ENCODE peak calls at places on chromosomes 5 and 9, in seven cellular contexts. I is dorsolateral prefrontal cortex, A is GM20000, M is psoas muscle, L is GM06990, S is A549, X is astrocyte. C is an unnamed sample.

GRCh38 chr9:114745108-114745848 is 60.6 kb downstream of the TNFSF15 start:
- DNase-seq in I (no peak), M (no peak), L (no peak), S (no peak), A (no peak), X (peak), C (no peak)

GRCh38 chr5:146024034-146024433 is 81.3 kb downstream of the PLAC8L1 start:
- DNase-seq in L (no peak), M (no peak), I (no peak), A (no peak), X (no peak), S (no peak), C (no peak)

GRCh38 chr9:129412814-129413536 is 207.9 kb downstream of the C9orf50 start:
- DNase-seq in L (peak), M (peak), A (no peak), X (peak), S (peak), I (peak), C (peak)

GRCh38 chr5:62322484-62322883 is 16.5 kb downstream of the KIF2A start:
- DNase-seq in X (no peak), I (no peak), A (no peak), M (no peak), L (no peak), S (no peak), C (no peak)

GRCh38 chr9:17229945-17230560 is 95.2 kb downstream of the CNTLN start:
- DNase-seq in I (no peak), L (no peak), M (no peak), X (no peak), S (no peak), A (no peak), C (no peak)

GRCh38 chr9:71647094-71647591 is 121.2 kb downstream of the CEMIP2 start:
- DNase-seq in I (peak), M (peak), X (peak), A (no peak), L (peak), S (no peak), C (peak)

GRCh38 chr9:37859043-37859442 is 44.9 kb downstream of the SLC25A51 start:
- DNase-seq in M (no peak), X (no peak), A (no peak), I (no peak), L (no peak), S (peak), C (peak)

GRCh38 chr9:124210697-124211096 is 47.1 kb upstream of the NEK6 start:
- DNase-seq in A (peak), L (no peak), I (no peak), X (no peak), S (no peak), M (no peak), C (no peak)

GRCh38 chr9:21031091-21031817 is at the start of gene HACD4:
- DNase-seq in L (peak), A (peak), X (peak), M (peak), S (peak), I (peak), C (no peak)

GRCh38 chr5:122076669-122077450 is 1.2 kb downstream of the LOX start:
- DNase-seq in M (peak), L (peak), A (peak), S (peak), X (peak), I (peak), C (peak)

GRCh38 chr9:136693135-136693489 is 5.9 kb upstream of the AGPAT2 start:
- DNase-seq in I (no peak), S (no peak), L (no peak), A (no peak), X (no peak), M (no peak), C (no peak)

GRCh38 chr5:78361226-78361993 is 993 bp downstream of the SCAMP1 start:
- DNase-seq in I (peak), S (peak), M (peak), A (peak), X (peak), L (no peak), C (peak)

GRCh38 chr9:32906213-32906612 is 95.2 kb downstream of the APTX start:
- DNase-seq in X (no peak), A (no peak), S (no peak), M (no peak), L (peak), I (no peak), C (no peak)

DNA sequence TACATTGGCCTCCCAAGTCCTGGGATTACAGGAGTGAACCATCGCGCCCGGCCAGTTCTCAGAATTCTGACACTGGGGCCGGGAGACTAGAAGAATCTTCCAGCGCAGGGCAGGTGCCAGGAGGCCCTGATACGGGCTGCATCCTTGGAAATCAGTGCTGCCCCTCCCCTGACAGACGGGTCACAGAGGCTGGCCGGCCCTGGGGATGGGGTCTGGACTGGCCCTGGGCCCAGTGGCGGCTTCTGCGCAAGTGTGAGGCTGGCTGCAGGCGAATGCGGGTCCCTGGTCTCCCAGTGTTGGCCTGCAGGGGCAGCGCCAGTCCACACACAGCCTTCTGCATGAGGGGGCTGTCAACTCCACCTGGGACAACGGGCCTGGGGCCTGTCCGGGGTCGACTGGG is 831 bp upstream of the TBC1D9B start:
- DNase-seq in M (peak), I (no peak), S (no peak), A (no peak), X (no peak), L (no peak), C (no peak)
- TF ChIP-seq CTCF in M (no peak), I (no peak), S (no peak), A (no peak), X (no peak), L (peak), C (peak)

DNA sequence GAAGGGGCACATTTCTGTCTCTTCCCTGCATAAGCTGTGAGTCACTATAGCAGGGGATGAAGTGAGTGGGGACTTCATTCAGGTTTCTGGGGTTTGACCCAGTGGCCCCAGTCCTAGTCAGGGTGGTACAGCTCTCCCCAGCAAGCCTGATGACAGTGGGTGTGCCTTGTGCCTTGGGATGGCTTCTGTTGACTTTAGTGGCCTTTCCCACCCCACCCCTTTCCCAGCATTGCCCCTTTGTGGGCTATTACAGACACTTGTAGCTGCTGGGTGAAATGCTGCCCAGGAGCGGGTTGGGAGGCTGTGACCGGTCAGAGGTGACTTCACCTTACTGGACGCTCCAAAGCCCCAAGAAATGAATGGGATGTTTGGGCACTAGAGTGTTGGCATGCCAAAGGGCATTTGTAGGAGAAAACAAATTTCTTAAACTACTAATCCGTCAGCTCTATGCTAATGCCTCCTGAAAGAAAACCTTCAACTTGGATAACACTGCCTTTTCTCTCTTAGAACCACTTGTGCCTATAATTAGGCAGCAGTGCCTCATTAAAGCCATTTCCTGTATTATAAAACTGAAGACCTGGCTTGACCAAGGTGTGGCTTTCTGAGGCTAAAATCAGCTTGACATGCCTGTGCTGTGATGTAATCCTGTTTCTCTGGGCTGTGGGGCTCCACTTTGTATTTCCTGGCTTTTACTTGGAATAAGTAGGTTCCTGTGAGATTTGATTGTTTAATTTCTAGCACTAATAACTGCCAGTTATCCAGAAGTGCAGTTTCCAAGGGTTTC is 119.0 kb upstream of the SLC25A48 start:
- DNase-seq in L (no peak), S (no peak), X (no peak), A (no peak), M (no peak), I (no peak), C (no peak)
- TF ChIP-seq CTCF in L (no peak), S (no peak), X (no peak), A (no peak), M (no peak), I (no peak), C (no peak)

GRCh38 chr9:133906218-133906617 is 85.9 kb downstream of the VAV2 start:
- DNase-seq in I (no peak), M (no peak), S (no peak), X (no peak), A (no peak), L (no peak), C (no peak)
- TF ChIP-seq CTCF in I (no peak), M (no peak), S (no peak), X (no peak), A (no peak), L (no peak), C (no peak)

GRCh38 chr5:51734677-51735076 is 351.4 kb downstream of the ISL1 start:
- DNase-seq in A (no peak), S (no peak), X (no peak), L (no peak), I (no peak), M (no peak), C (no peak)

GRCh38 chr5:51731641-51732040 is 348.4 kb downstream of the ISL1 start:
- DNase-seq in L (no peak), I (no peak), X (no peak), S (no peak), M (no peak), A (no peak), C (no peak)

GRCh38 chr5:51732304-51732703 is 349.1 kb downstream of the ISL1 start:
- DNase-seq in M (no peak), X (no peak), L (no peak), I (no peak), S (no peak), A (no peak), C (no peak)
- TF ChIP-seq CTCF in M (no peak), X (no peak), L (no peak), I (no peak), S (no peak), A (no peak), C (no peak)

GRCh38 chr9:131801811-131802210 is 61.9 kb upstream of the RAPGEF1 start:
- DNase-seq in I (no peak), X (no peak), M (no peak), S (no peak), A (no peak), L (no peak), C (no peak)
- TF ChIP-seq CTCF in I (no peak), X (no peak), M (no peak), S (no peak), A (no peak), L (peak), C (no peak)

GRCh38 chr5:69477170-69477569 is 15.4 kb upstream of the OCLN start:
- DNase-seq in X (no peak), L (no peak), M (no peak), I (no peak), S (no peak), A (no peak), C (no peak)
- TF ChIP-seq CTCF in X (no peak), L (no peak), M (no peak), I (no peak), S (no peak), A (no peak), C (no peak)

GRCh38 chr5:3126639-3127038 is 375.2 kb upstream of the IRX2 start:
- DNase-seq in S (no peak), L (no peak), X (no peak), M (no peak), I (no peak), A (no peak), C (no peak)

GRCh38 chr5:3129252-3129651 is 377.8 kb upstream of the IRX2 start:
- DNase-seq in S (no peak), L (no peak), A (no peak), I (no peak), X (no peak), M (no peak), C (no peak)

GRCh38 chr5:3127423-3127911 is 376.0 kb upstream of the IRX2 start:
- DNase-seq in L (no peak), X (no peak), M (no peak), A (no peak), S (no peak), I (no peak), C (no peak)

GRCh38 chr5:3131161-3131560 is 379.7 kb upstream of the IRX2 start:
- DNase-seq in A (no peak), X (no peak), M (no peak), S (no peak), I (no peak), L (no peak), C (no peak)
- TF ChIP-seq CTCF in A (no peak), X (no peak), M (no peak), S (no peak), I (no peak), L (no peak), C (no peak)

GRCh38 chr5:75053286-75054109 is 1.1 kb upstream of the GCNT4 start:
- DNase-seq in M (peak), X (peak), I (no peak), L (peak), A (peak), S (peak), C (peak)
- TF ChIP-seq CTCF in M (peak), X (no peak), I (peak), L (no peak), A (no peak), S (peak), C (peak)

GRCh38 chr5:50903651-50904050 is 237.2 kb downstream of the PARP8 start:
- DNase-seq in I (no peak), M (no peak), L (no peak), X (no peak), A (no peak), S (no peak), C (no peak)

GRCh38 chr5:50905996-50906395 is 239.6 kb downstream of the PARP8 start:
- DNase-seq in L (no peak), M (no peak), S (no peak), I (no peak), A (no peak), X (no peak), C (no peak)

DNA sequence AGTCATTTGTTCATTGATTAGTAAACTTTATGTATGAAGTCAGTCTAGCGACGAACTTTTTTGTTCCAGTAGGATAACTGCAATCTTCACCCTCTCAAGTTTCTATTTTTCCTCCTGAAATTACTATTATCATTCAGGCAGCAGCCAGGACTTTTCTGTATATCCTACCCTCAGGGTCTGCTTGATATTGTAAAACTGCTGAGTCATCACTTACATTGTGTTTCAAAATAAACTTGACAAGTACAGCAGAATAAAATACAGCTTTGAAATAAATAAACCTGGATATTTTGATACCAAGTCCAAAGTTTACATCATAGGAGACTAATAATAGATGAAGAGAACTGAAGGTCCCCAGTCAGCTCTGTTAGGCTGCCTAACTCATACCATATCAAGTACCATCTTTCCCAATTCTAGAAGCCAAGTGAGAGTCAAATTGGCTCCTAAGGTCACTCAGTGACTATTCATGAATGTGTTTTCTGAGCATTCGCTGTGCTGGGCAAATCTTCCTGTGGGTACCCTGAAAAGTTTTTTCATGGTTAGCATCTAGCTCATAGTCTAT is 234.6 kb downstream of the PARP8 start:
- DNase-seq in I (no peak), S (no peak), L (no peak), X (no peak), A (no peak), M (no peak), C (no peak)
- TF ChIP-seq CTCF in I (no peak), S (no peak), L (no peak), X (no peak), A (no peak), M (no peak), C (no peak)

GRCh38 chr5:137752873-137753226 is 1.3 kb downstream of the HNRNPA0 start:
- DNase-seq in X (no peak), L (peak), S (no peak), I (no peak), A (no peak), M (no peak), C (no peak)

GRCh38 chr5:137753986-137754235 is 252 bp downstream of the HNRNPA0 start:
- DNase-seq in L (no peak), S (no peak), X (no peak), A (no peak), I (no peak), M (no peak), C (no peak)

GRCh38 chr5:137754961-137755762 is 999 bp upstream of the HNRNPA0 start:
- DNase-seq in I (no peak), L (no peak), M (no peak), X (no peak), A (no peak), S (no peak), C (no peak)

GRCh38 chr5:137753227-137753985 is 757 bp downstream of the HNRNPA0 start:
- DNase-seq in X (no peak), L (no peak), I (no peak), S (no peak), A (peak), M (peak), C (no peak)

DNA sequence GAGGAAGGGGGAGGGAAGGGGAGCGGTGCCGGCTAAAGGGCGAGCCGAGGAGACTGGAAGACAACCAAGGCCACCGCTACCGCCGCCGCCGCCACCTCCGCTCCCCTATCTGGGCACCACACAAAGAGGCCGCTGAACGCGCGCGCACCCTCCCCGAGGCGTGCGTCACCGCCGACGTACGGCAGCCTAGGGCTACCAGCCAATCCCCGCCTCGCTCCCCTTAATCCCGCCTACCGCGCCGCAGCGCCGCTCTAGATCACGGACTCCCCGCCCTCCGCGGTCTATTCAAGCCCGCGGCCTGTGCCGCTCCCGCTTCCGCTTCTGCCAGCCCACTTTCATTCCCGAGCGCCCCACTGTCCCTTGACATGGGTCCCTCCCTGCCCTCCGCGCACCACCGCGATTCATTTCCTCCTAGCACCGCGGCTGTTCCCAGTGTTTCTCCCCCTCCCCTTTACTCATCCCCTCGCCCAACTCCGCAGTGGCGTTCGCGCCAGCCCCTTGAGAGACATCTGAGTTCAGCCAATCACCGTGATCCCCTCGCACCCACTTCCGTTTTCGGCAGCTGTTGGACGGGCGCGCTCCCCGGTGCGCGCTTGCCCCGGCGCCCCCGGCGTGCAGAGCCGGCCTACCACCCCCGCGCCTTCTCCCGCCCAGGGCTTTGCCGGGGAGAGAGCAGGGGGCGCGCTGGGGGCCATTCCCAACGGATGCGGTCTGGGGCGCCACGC is at the start of gene HNRNPA0:
- DNase-seq in X (peak), A (peak), L (peak), S (peak), M (peak), I (peak), C (peak)
- TF ChIP-seq CTCF in X (no peak), A (no peak), L (no peak), S (no peak), M (peak), I (peak), C (no peak)